ENCODE peak calls at places on chromosomes 3 and 15, in seven cellular contexts. H is Panc1, L is fibroblast of the aortic adventitia, K is cardiac fibroblast, Q is GM06990, O is epithelial cell of proximal tubule, U is pancreas. T is an unnamed sample.

GRCh38 chr3:98980915-98981596 is 79.6 kb upstream of the DCBLD2 start:
- DNase-seq in O (peak; percentile 69), H (no peak), U (no peak), L (peak; percentile 37), K (peak; percentile 81), Q (peak; percentile 59), T (peak; percentile 70)

GRCh38 chr15:25170113-25170731 is 215.4 kb downstream of the SNRPN start:
- DNase-seq in H (no peak), Q (no peak), U (no peak), O (no peak), K (no peak), L (no peak), T (no peak)

GRCh38 chr3:171135536-171135935 is 109.0 kb upstream of the SLC2A2 start:
- DNase-seq in K (peak; percentile 36), U (no peak), Q (no peak), L (no peak), O (no peak), H (no peak), T (no peak)

GRCh38 chr3:126711361-126711760 is 7.3 kb downstream of the CHCHD6 start:
- DNase-seq in L (peak; percentile 39), U (no peak), O (no peak), K (peak; percentile 47), Q (no peak), H (no peak), T (no peak)

GRCh38 chr3:33063651-33064051 is 33.3 kb downstream of the GLB1 start:
- DNase-seq in O (no peak), K (peak; percentile 8), U (no peak), Q (no peak), H (no peak), L (peak; percentile 60), T (no peak)

GRCh38 chr3:184801241-184801640 is 10.7 kb upstream of the VPS8 start:
- DNase-seq in Q (no peak), L (no peak), U (no peak), H (no peak), O (no peak), K (no peak), T (no peak)

GRCh38 chr15:36965561-36966342 is 134.6 kb downstream of the MEIS2 start:
- DNase-seq in H (no peak), K (no peak), L (peak; percentile 58), O (no peak), U (no peak), Q (no peak), T (no peak)

GRCh38 chr3:10023587-10024310 is 2.5 kb upstream of the FANCD2 start:
- DNase-seq in Q (no peak), H (no peak), K (peak; percentile 87), O (peak; percentile 51), L (peak; percentile 90), U (no peak), T (no peak)

GRCh38 chr15:55824857-55825613 is 82.1 kb upstream of the PRTG start:
- DNase-seq in K (no peak), O (no peak), H (no peak), U (no peak), L (no peak), Q (no peak), T (no peak)

GRCh38 chr3:111801697-111802655 is 57.1 kb upstream of the PHLDB2 start:
- DNase-seq in L (peak; percentile 94), H (no peak), Q (no peak), O (peak; percentile 69), K (peak; percentile 98), U (no peak), T (no peak)

GRCh38 chr3:11238880-11239279 is 33.3 kb upstream of the ATG7 start:
- DNase-seq in L (peak; percentile 94), Q (no peak), U (no peak), H (peak; percentile 42), O (no peak), K (peak; percentile 95), T (no peak)

GRCh38 chr3:47678446-47679338 is 100.0 kb upstream of the CSPG5 start:
- DNase-seq in L (no peak), K (no peak), Q (no peak), O (no peak), U (no peak), H (no peak), T (no peak)

GRCh38 chr15:66948294-66948693 is 117.1 kb upstream of the SMAD3 start:
- DNase-seq in H (no peak), U (no peak), O (no peak), Q (no peak), L (peak; percentile 45), K (peak; percentile 36), T (no peak)

GRCh38 chr3:111653766-111654165 is 58.6 kb upstream of the ZBED2 start:
- DNase-seq in O (no peak), H (no peak), K (no peak), U (no peak), L (no peak), Q (no peak), T (no peak)

GRCh38 chr15:93485922-93486327 is 396.9 kb upstream of the RGMA start:
- DNase-seq in Q (no peak), O (no peak), L (peak; percentile 11), K (no peak), U (peak; percentile 62), H (no peak), T (no peak)

GRCh38 chr15:80003934-80004472 is 33.0 kb upstream of the BCL2A1 start:
- DNase-seq in H (no peak), Q (no peak), L (no peak), O (no peak), U (no peak), K (no peak), T (no peak)

GRCh38 chr3:194109192-194109863 is 26.6 kb upstream of the HES1 start:
- DNase-seq in H (no peak), L (no peak), Q (no peak), U (no peak), K (no peak), O (no peak), T (no peak)

GRCh38 chr3:141798455-141798854 is 35.2 kb downstream of the GRK7 start:
- DNase-seq in L (peak; percentile 38), K (no peak), H (no peak), Q (no peak), O (no peak), U (peak; percentile 53), T (no peak)

GRCh38 chr3:114213669-114214541 is 23.5 kb downstream of the ZNF80 start:
- DNase-seq in O (peak; percentile 78), Q (peak; percentile 80), L (peak; percentile 75), K (peak; percentile 91), H (no peak), U (no peak), T (peak; percentile 86)

GRCh38 chr15:77834276-77834990 is 201.7 kb upstream of the LINGO1 start:
- DNase-seq in U (no peak), O (no peak), L (no peak), Q (no peak), H (no peak), K (no peak), T (no peak)

GRCh38 chr15:61383421-61383820 is 154.3 kb upstream of the RORA start:
- DNase-seq in H (no peak), U (no peak), K (peak; percentile 96), O (no peak), L (peak; percentile 2), Q (no peak), T (no peak)

GRCh38 chr3:195441971-195442572 is 748 bp downstream of the ACAP2 start:
- DNase-seq in L (peak; percentile 39), K (peak; percentile 47), Q (peak; percentile 70), H (no peak), O (no peak), U (peak; percentile 28), T (no peak)

DNA sequence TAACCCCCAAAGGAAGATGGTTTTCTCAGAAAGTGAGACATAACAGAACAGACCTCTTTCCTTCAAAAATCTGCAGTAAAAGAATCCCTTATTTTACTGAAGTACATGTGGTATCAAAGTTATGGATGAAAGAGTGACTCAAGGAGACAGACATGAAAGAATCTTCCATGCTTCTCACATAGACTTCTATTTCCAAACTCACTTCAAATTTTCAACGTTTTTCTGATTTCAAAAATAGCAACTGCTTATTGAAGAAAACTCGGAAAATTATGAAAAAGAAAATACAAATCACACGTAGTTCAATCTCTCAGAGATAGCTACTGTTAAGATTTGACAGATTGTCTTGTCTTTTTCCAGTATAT is 39.8 kb upstream of the TRA2B start:
- DNase-seq in H (no peak), U (no peak), Q (no peak), L (no peak), O (no peak), K (no peak), T (no peak)
- TF ChIP-seq CTCF in H (no peak), U (no peak), Q (no peak), L (no peak), O (no peak), K (no peak), T (no peak)

GRCh38 chr3:25355034-25355898 is 72.8 kb upstream of the RARB start:
- DNase-seq in L (no peak), H (no peak), Q (no peak), U (no peak), K (no peak), O (no peak), T (no peak)
- H3K4me3 ChIP-seq in L (no peak overlapping the region), H (no peak overlapping the region), Q (no peak overlapping the region), U (no peak overlapping the region), K (no peak overlapping the region), O (no peak overlapping the region), T (no peak overlapping the region)

GRCh38 chr15:34436126-34436955 is 1.3 kb downstream of the GOLGA8A start:
- DNase-seq in Q (peak; percentile 48), K (peak; percentile 7), H (no peak), U (no peak), O (no peak), L (peak; percentile 22), T (no peak)
- TF ChIP-seq CTCF in Q (no peak), K (no peak), H (no peak), U (no peak), O (no peak), L (no peak), T (no peak)

DNA sequence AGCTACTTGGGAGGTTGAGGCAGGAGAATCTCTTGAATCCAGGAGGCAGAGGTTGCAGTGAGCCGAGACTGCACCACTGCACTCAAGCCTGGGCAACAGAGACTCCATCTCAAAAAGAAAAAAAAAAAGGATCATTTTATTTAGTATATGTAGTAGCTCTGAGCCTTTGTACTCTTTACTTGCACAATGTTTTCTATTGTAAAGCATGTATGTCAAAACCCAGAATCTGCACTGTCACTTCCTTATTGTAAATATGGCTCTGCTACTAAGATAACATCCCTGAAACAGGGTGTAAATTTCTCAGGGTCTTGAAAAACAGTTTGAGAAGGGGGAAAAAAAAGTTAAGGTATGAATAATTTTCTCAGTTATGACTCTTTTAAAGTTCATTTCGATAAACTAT is 35.1 kb downstream of the SLMAP start:
- DNase-seq in L (no peak), U (no peak), H (no peak), K (peak; percentile 31), Q (no peak), O (no peak), T (no peak)
- H3K4me3 ChIP-seq in L (no peak overlapping the region), U (no peak overlapping the region), H (no peak overlapping the region), K (no peak overlapping the region), Q (no peak overlapping the region), O (no peak overlapping the region), T (no peak overlapping the region)

DNA sequence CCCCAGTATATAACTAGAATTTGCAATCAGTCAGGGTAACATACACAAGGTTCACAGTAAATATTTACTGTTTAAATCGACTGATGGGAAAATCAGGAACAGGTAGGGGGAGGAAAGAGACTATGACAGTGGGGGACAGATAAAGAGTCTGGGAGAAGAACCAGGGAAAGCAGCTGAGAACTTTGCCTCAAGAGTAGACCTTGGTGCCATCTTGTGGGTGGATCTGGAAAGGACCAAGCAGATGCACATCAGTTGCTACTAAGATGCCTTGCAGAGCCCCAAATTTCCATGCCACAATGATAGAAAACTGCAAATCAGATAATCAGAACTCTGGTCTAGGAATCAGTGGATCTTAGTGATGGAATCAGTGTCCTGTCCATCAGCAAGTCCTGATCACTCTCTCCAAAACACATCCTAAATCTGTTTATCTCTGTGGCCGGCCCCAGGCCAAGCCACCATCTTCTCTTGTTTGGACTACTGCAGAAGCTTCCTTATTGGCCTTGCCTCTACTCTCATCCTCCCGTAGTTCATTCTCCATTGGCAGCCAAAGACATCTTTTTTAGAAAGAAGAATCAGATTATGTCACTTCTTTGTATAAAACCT is 62.7 kb downstream of the PDE8A start:
- DNase-seq in Q (no peak), K (peak; percentile 81), L (peak; percentile 83), H (peak; percentile 58), O (no peak), U (no peak), T (no peak)
- TF ChIP-seq CTCF in Q (peak; percentile 63), K (peak; percentile 67), L (peak; percentile 77), H (peak; percentile 82), O (peak; percentile 81), U (peak; percentile 38), T (peak; percentile 72)